ENCODE peak calls at places on chromosomes 6 and 20, in six cellular contexts. S, L, P, H, A and I are unnamed samples. For H3K4me1, the result is how much of the 10 kb centered on the place peaks cover.

GRCh38 chr6:45026003-45026516 is 302.1 kb upstream of the RUNX2 start:
- DNase-seq in S (peak), L (no peak), P (no peak), H (no peak), A (peak), I (no peak)

GRCh38 chr6:169861431-169862045 is 110.1 kb downstream of the ERMARD start:
- DNase-seq in S (no peak), L (peak), P (no peak), H (no peak), A (no peak), I (no peak)

GRCh38 chr20:44711237-44711636 is 3.9 kb upstream of the CCN5 start:
- DNase-seq in S (peak), L (no peak), P (no peak), H (no peak), A (no peak), I (no peak)

GRCh38 chr6:111581957-111582356 is 23.7 kb downstream of the TRAF3IP2 start:
- DNase-seq in S (no peak), L (no peak), P (no peak), H (no peak), A (no peak), I (no peak)

GRCh38 chr6:150352321-150353296 is 16.2 kb upstream of the IYD start:
- DNase-seq in S (peak), L (no peak), P (no peak), H (no peak), A (peak), I (no peak)

GRCh38 chr20:20237093-20237959 is 130.6 kb upstream of the INSM1 start:
- DNase-seq in S (peak), L (peak), P (peak), H (no peak), A (peak), I (peak)

GRCh38 chr6:143579703-143580102 is 68.2 kb upstream of the FUCA2 start:
- DNase-seq in S (peak), L (no peak), P (no peak), H (no peak), A (no peak), I (peak)

GRCh38 chr6:16153451-16153850 is 24.6 kb downstream of the MYLIP start:
- DNase-seq in S (no peak), L (no peak), P (no peak), H (no peak), A (no peak), I (no peak)

GRCh38 chr6:11258260-11259237 is 26.1 kb upstream of the NEDD9 start:
- DNase-seq in S (no peak), L (no peak), P (no peak), H (no peak), A (no peak), I (no peak)

GRCh38 chr6:79467716-79468115 is 69.5 kb downstream of the LCA5 start:
- DNase-seq in S (peak), L (no peak), P (no peak), H (no peak), A (peak), I (peak)

GRCh38 chr20:51715028-51715872 is 52.9 kb downstream of the ATP9A start:
- DNase-seq in S (no peak), L (no peak), P (no peak), H (no peak), A (no peak), I (no peak)

GRCh38 chr6:141443668-141444067 is 689.1 kb upstream of the GJE1 start:
- DNase-seq in S (peak), L (no peak), P (no peak), H (no peak), A (no peak), I (no peak)

GRCh38 chr20:51059862-51060261 is 37.0 kb upstream of the KCNG1 start:
- DNase-seq in S (peak), L (no peak), P (no peak), H (no peak), A (peak), I (no peak)

GRCh38 chr6:106445508-106445878 is 85.0 kb downstream of the CRYBG1 start:
- DNase-seq in S (no peak), L (no peak), P (no peak), H (no peak), A (no peak), I (no peak)

GRCh38 chr6:52102330-52102932 is 15.0 kb upstream of the PKHD1 start:
- DNase-seq in S (no peak), L (no peak), P (no peak), H (no peak), A (no peak), I (no peak)

GRCh38 chr20:40317156-40317790 is 371.8 kb downstream of the MAFB start:
- DNase-seq in S (no peak), L (no peak), P (no peak), H (no peak), A (no peak), I (peak)

GRCh38 chr20:8756410-8756809 is 312.5 kb upstream of the PLCB4 start:
- DNase-seq in S (peak), L (no peak), P (no peak), H (no peak), A (peak), I (no peak)

GRCh38 chr6:69719602-69720193 is 77.1 kb downstream of the LMBRD1 start:
- DNase-seq in S (peak), L (no peak), P (no peak), H (no peak), A (peak), I (no peak)

GRCh38 chr6:55901765-55902164 is 26.4 kb upstream of the BMP5 start:
- DNase-seq in S (no peak), L (no peak), P (no peak), H (no peak), A (no peak), I (no peak)
- H3K4me1 ChIP-seq in S (under half), L (under half), P (under half), H (under half), A (under half), I (under half)

GRCh38 chr6:71476371-71476770 is 187.8 kb downstream of the OGFRL1 start:
- DNase-seq in S (no peak), L (no peak), P (no peak), H (no peak), A (no peak), I (no peak)
- H3K14ac ChIP-seq in S (peak), L (no peak), P (no peak), H (no peak), A (no peak), I (no peak)

DNA sequence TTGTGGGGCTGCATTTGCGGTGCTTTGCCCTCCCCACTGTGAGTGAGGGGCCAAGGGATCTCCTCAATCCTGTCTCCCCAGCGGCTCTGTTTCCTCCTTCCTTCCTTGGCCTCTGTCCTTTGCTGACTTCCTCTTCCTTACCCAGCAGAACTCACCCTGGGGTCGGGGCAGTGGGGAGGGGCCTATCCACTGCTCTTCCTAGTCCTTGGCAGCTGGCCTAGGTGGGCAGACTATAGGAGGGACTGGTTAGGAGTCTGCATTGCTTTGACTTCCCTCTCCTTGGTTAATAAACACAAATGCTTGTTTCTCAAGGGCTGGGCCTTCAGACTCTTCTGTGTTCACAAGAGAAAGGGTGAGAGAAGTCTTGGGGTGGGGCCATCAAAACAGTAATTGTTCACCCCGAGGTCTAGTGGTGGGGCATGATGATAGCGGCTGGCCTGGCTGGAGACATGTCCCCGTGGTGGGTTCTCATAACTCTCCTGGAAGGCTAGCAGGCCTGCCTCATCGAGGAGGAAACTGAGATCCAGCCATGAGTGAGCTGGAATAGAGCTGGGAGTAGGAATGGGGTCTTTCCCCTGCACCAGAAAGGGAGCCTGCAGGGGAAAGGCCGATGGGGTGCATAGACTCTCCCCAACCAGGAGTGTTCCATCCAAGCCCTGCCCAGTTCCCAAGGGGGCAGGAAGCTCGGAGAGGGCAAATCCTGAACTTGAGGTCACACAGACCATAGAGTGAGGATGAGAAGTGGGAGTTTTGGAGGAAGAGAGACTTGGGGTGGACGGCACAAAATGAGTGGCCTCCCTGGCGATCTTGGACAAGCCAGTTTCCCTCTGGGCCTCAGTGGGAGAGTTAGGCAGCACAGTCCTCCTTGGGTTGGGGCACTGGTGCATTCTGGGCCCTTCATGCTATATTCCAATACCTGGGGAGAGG is 12.7 kb downstream of the FAM110A start:
- DNase-seq in S (no peak), L (no peak), P (no peak), H (no peak), A (no peak), I (no peak)
- H3K4me1 ChIP-seq in S (under half), L (under half), P (under half), H (under half), A (under half), I (under half)

GRCh38 chr6:126356526-126356925 is 16.6 kb downstream of the CENPW start:
- DNase-seq in S (no peak), L (no peak), P (no peak), H (no peak), A (no peak), I (no peak)

GRCh38 chr6:126361832-126362231 is 21.9 kb downstream of the CENPW start:
- DNase-seq in S (no peak), L (no peak), P (no peak), H (no peak), A (no peak), I (no peak)

DNA sequence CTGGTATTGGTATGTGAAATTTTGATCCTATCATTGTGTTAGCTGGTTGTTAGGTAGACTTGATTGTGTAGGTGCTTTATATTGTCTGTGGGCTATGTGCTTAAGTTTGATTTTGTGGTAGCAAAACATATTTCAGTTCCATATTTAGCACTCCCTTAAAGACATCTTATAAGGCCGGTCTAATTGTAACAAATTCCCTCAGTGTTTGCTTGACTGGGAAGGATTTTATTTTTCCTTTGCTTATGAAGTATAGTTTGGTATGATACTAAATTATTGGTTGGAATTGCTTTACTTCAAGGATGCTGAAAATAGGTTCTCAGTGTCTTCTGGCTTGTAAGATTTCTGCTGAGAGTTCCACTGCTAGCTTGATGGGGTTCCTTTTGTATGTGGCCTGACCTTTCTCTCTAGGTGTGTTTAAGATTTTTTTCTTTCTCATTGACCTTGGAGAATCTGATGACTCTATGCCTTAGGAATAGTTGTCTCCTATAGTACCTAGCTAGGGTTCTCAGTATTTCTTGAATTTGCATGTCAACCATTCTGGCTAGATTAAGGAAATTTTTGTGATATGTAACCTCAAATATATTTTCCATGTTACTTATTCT is 20.1 kb downstream of the CENPW start:
- DNase-seq in S (no peak), L (no peak), P (no peak), H (no peak), A (no peak), I (no peak)
- H3K14ac ChIP-seq in S (no peak), L (no peak), P (no peak), H (no peak), A (no peak), I (no peak)

GRCh38 chr20:25039697-25040437 is 18.1 kb downstream of the ACSS1 start:
- DNase-seq in S (peak), L (no peak), P (no peak), H (no peak), A (peak), I (no peak)

GRCh38 chr20:25038103-25038410 is 19.9 kb downstream of the ACSS1 start:
- DNase-seq in S (no peak), L (no peak), P (no peak), H (no peak), A (peak), I (no peak)

GRCh38 chr20:25041813-25042530 is 16.0 kb downstream of the ACSS1 start:
- DNase-seq in S (no peak), L (no peak), P (no peak), H (no peak), A (no peak), I (no peak)

GRCh38 chr20:25038591-25039015 is 19.3 kb downstream of the ACSS1 start:
- DNase-seq in S (no peak), L (no peak), P (no peak), H (no peak), A (no peak), I (no peak)

GRCh38 chr20:25040438-25040831 is 17.5 kb downstream of the ACSS1 start:
- DNase-seq in S (peak), L (no peak), P (no peak), H (no peak), A (no peak), I (no peak)
- H3K4me1 ChIP-seq in S (under half), L (under half), P (under half), H (under half), A (under half), I (under half)

GRCh38 chr20:3766381-3766780 is 1.2 kb downstream of the ADISSP start:
- DNase-seq in S (no peak), L (no peak), P (no peak), H (no peak), A (no peak), I (no peak)
- H3K14ac ChIP-seq in S (no peak), L (no peak), P (no peak), H (no peak), A (peak), I (no peak)

GRCh38 chr20:33787253-33787891 is 23.8 kb upstream of the CHMP4B start:
- DNase-seq in S (no peak), L (no peak), P (no peak), H (no peak), A (no peak), I (no peak)

GRCh38 chr20:33790571-33790970 is 20.6 kb upstream of the CHMP4B start:
- DNase-seq in S (no peak), L (no peak), P (no peak), H (no peak), A (no peak), I (no peak)

GRCh38 chr20:33789109-33789857 is 21.9 kb upstream of the CHMP4B start:
- DNase-seq in S (peak), L (no peak), P (no peak), H (no peak), A (peak), I (peak)

GRCh38 chr20:33789858-33790182 is 21.3 kb upstream of the CHMP4B start:
- DNase-seq in S (no peak), L (no peak), P (no peak), H (no peak), A (no peak), I (no peak)

GRCh38 chr20:33788351-33789049 is 22.6 kb upstream of the CHMP4B start:
- DNase-seq in S (no peak), L (no peak), P (no peak), H (no peak), A (no peak), I (no peak)
- H3K4me1 ChIP-seq in S (under half), L (under half), P (under half), H (under half), A (under half), I (under half)